ENCODE peak calls at places on chromosomes 5 and 9, in nine cellular contexts. One of them, this sample, is unnamed.
A peak's percentile ranks its signal among the peaks of the same experiment; 100 is the strongest.

GRCh38 chr9:73011346-73011745 is 58.5 kb upstream of the ALDH1A1 start:
- DNase-seq in GM03348: peak; percentile 61
- DNase-seq in stimulated activated CD4-positive, alpha-beta T cell treated with anti-CD3 and anti-CD28 coated beads, Interleukin-15, amount 100 ng/mL, for 1 hour: no peak
- DNase-seq in stromal cell of bone marrow: peak; percentile 87
- DNase-seq in endothelial cell: no peak
- DNase-seq in iris pigment epithelial cell: peak; percentile 7
- DNase-seq in SHP77: no peak
- DNase-seq in right atrium auricular region: no peak
- DNase-seq in activated CD4-positive, CD25-positive, alpha-beta regulatory T cell treated with anti-CD3 and anti-CD28 coated beads, Interleukin-2, amount 50 U/mL, for 72 hours: no peak
- DNase-seq in this sample: peak; percentile 48

GRCh38 chr9:112012026-112012902 is 115.7 kb downstream of the UGCG start:
- DNase-seq in stimulated activated CD4-positive, alpha-beta T cell treated with anti-CD3 and anti-CD28 coated beads, Interleukin-15, amount 100 ng/mL, for 1 hour: no peak
- DNase-seq in iris pigment epithelial cell: peak; percentile 95
- DNase-seq in stromal cell of bone marrow: peak; percentile 93
- DNase-seq in right atrium auricular region: peak; percentile 81
- DNase-seq in SHP77: no peak
- DNase-seq in GM03348: peak; percentile 85
- DNase-seq in endothelial cell: no peak
- DNase-seq in activated CD4-positive, CD25-positive, alpha-beta regulatory T cell treated with anti-CD3 and anti-CD28 coated beads, Interleukin-2, amount 50 U/mL, for 72 hours: no peak
- DNase-seq in this sample: peak; percentile 96

GRCh38 chr5:160021818-160022446 is 13.0 kb downstream of the TTC1 start:
- DNase-seq in SHP77: peak; percentile 24
- DNase-seq in right atrium auricular region: peak; percentile 64
- DNase-seq in stimulated activated CD4-positive, alpha-beta T cell treated with anti-CD3 and anti-CD28 coated beads, Interleukin-15, amount 100 ng/mL, for 1 hour: no peak
- DNase-seq in activated CD4-positive, CD25-positive, alpha-beta regulatory T cell treated with anti-CD3 and anti-CD28 coated beads, Interleukin-2, amount 50 U/mL, for 72 hours: no peak
- DNase-seq in endothelial cell: peak; percentile 73
- DNase-seq in iris pigment epithelial cell: peak; percentile 71
- DNase-seq in GM03348: peak; percentile 75
- DNase-seq in stromal cell of bone marrow: peak; percentile 39
- DNase-seq in this sample: peak; percentile 69

GRCh38 chr5:167763772-167764171 is 527.7 kb upstream of the WWC1 start:
- DNase-seq in right atrium auricular region: no peak
- DNase-seq in iris pigment epithelial cell: peak; percentile 68
- DNase-seq in endothelial cell: no peak
- DNase-seq in activated CD4-positive, CD25-positive, alpha-beta regulatory T cell treated with anti-CD3 and anti-CD28 coated beads, Interleukin-2, amount 50 U/mL, for 72 hours: no peak
- DNase-seq in stimulated activated CD4-positive, alpha-beta T cell treated with anti-CD3 and anti-CD28 coated beads, Interleukin-15, amount 100 ng/mL, for 1 hour: no peak
- DNase-seq in stromal cell of bone marrow: peak; percentile 53
- DNase-seq in GM03348: peak; percentile 58
- DNase-seq in SHP77: no peak
- DNase-seq in this sample: peak; percentile 35

GRCh38 chr5:174083041-174083827 is 37.7 kb downstream of the NSG2 start:
- DNase-seq in stromal cell of bone marrow: no peak
- DNase-seq in SHP77: peak; percentile 67
- DNase-seq in endothelial cell: no peak
- DNase-seq in right atrium auricular region: no peak
- DNase-seq in activated CD4-positive, CD25-positive, alpha-beta regulatory T cell treated with anti-CD3 and anti-CD28 coated beads, Interleukin-2, amount 50 U/mL, for 72 hours: no peak
- DNase-seq in GM03348: no peak
- DNase-seq in stimulated activated CD4-positive, alpha-beta T cell treated with anti-CD3 and anti-CD28 coated beads, Interleukin-15, amount 100 ng/mL, for 1 hour: no peak
- DNase-seq in iris pigment epithelial cell: no peak
- DNase-seq in this sample: no peak

GRCh38 chr5:149392718-149393117 is 13.6 kb upstream of the IL17B start:
- DNase-seq in activated CD4-positive, CD25-positive, alpha-beta regulatory T cell treated with anti-CD3 and anti-CD28 coated beads, Interleukin-2, amount 50 U/mL, for 72 hours: no peak
- DNase-seq in GM03348: no peak
- DNase-seq in iris pigment epithelial cell: peak; percentile 82
- DNase-seq in SHP77: no peak
- DNase-seq in right atrium auricular region: no peak
- DNase-seq in endothelial cell: no peak
- DNase-seq in stimulated activated CD4-positive, alpha-beta T cell treated with anti-CD3 and anti-CD28 coated beads, Interleukin-15, amount 100 ng/mL, for 1 hour: no peak
- DNase-seq in stromal cell of bone marrow: no peak
- DNase-seq in this sample: peak; percentile 59

GRCh38 chr9:38421498-38422211 is 2.6 kb downstream of the IGFBPL1 start:
- DNase-seq in SHP77: no peak
- DNase-seq in stimulated activated CD4-positive, alpha-beta T cell treated with anti-CD3 and anti-CD28 coated beads, Interleukin-15, amount 100 ng/mL, for 1 hour: no peak
- DNase-seq in stromal cell of bone marrow: peak; percentile 31
- DNase-seq in endothelial cell: no peak
- DNase-seq in activated CD4-positive, CD25-positive, alpha-beta regulatory T cell treated with anti-CD3 and anti-CD28 coated beads, Interleukin-2, amount 50 U/mL, for 72 hours: no peak
- DNase-seq in GM03348: no peak
- DNase-seq in iris pigment epithelial cell: no peak
- DNase-seq in right atrium auricular region: no peak
- DNase-seq in this sample: no peak

GRCh38 chr9:21968331-21969010 is 25.7 kb downstream of the CDKN2A start:
- DNase-seq in endothelial cell: peak; percentile 51
- DNase-seq in GM03348: peak; percentile 50
- DNase-seq in SHP77: no peak
- DNase-seq in stimulated activated CD4-positive, alpha-beta T cell treated with anti-CD3 and anti-CD28 coated beads, Interleukin-15, amount 100 ng/mL, for 1 hour: no peak
- DNase-seq in activated CD4-positive, CD25-positive, alpha-beta regulatory T cell treated with anti-CD3 and anti-CD28 coated beads, Interleukin-2, amount 50 U/mL, for 72 hours: no peak
- DNase-seq in stromal cell of bone marrow: no peak
- DNase-seq in iris pigment epithelial cell: peak; percentile 52
- DNase-seq in right atrium auricular region: no peak
- DNase-seq in this sample: no peak

GRCh38 chr9:90860382-90860781 is 58.8 kb downstream of the SYK start:
- DNase-seq in GM03348: no peak
- DNase-seq in SHP77: no peak
- DNase-seq in activated CD4-positive, CD25-positive, alpha-beta regulatory T cell treated with anti-CD3 and anti-CD28 coated beads, Interleukin-2, amount 50 U/mL, for 72 hours: no peak
- DNase-seq in stimulated activated CD4-positive, alpha-beta T cell treated with anti-CD3 and anti-CD28 coated beads, Interleukin-15, amount 100 ng/mL, for 1 hour: no peak
- DNase-seq in right atrium auricular region: no peak
- DNase-seq in stromal cell of bone marrow: no peak
- DNase-seq in iris pigment epithelial cell: no peak
- DNase-seq in endothelial cell: no peak
- DNase-seq in this sample: no peak

GRCh38 chr9:125760537-125760936 is 13.4 kb downstream of the PBX3 start:
- DNase-seq in iris pigment epithelial cell: no peak
- DNase-seq in GM03348: no peak
- DNase-seq in stimulated activated CD4-positive, alpha-beta T cell treated with anti-CD3 and anti-CD28 coated beads, Interleukin-15, amount 100 ng/mL, for 1 hour: no peak
- DNase-seq in SHP77: no peak
- DNase-seq in activated CD4-positive, CD25-positive, alpha-beta regulatory T cell treated with anti-CD3 and anti-CD28 coated beads, Interleukin-2, amount 50 U/mL, for 72 hours: no peak
- DNase-seq in endothelial cell: no peak
- DNase-seq in stromal cell of bone marrow: no peak
- DNase-seq in right atrium auricular region: no peak
- DNase-seq in this sample: no peak

GRCh38 chr9:131679261-131680020 is 60.4 kb downstream of the RAPGEF1 start:
- DNase-seq in iris pigment epithelial cell: peak; percentile 42
- DNase-seq in endothelial cell: no peak
- DNase-seq in stromal cell of bone marrow: no peak
- DNase-seq in SHP77: no peak
- DNase-seq in GM03348: no peak
- DNase-seq in stimulated activated CD4-positive, alpha-beta T cell treated with anti-CD3 and anti-CD28 coated beads, Interleukin-15, amount 100 ng/mL, for 1 hour: no peak
- DNase-seq in activated CD4-positive, CD25-positive, alpha-beta regulatory T cell treated with anti-CD3 and anti-CD28 coated beads, Interleukin-2, amount 50 U/mL, for 72 hours: no peak
- DNase-seq in right atrium auricular region: peak; percentile 53
- DNase-seq in this sample: no peak

GRCh38 chr9:13049223-13049622 is 230.3 kb downstream of the MPDZ start:
- DNase-seq in SHP77: no peak
- DNase-seq in GM03348: no peak
- DNase-seq in activated CD4-positive, CD25-positive, alpha-beta regulatory T cell treated with anti-CD3 and anti-CD28 coated beads, Interleukin-2, amount 50 U/mL, for 72 hours: no peak
- DNase-seq in iris pigment epithelial cell: no peak
- DNase-seq in endothelial cell: no peak
- DNase-seq in stimulated activated CD4-positive, alpha-beta T cell treated with anti-CD3 and anti-CD28 coated beads, Interleukin-15, amount 100 ng/mL, for 1 hour: no peak
- DNase-seq in stromal cell of bone marrow: no peak
- DNase-seq in right atrium auricular region: no peak
- DNase-seq in this sample: no peak

GRCh38 chr5:151615431-151615830 is 24.3 kb upstream of the FAT2 start:
- DNase-seq in right atrium auricular region: no peak
- DNase-seq in SHP77: no peak
- DNase-seq in stimulated activated CD4-positive, alpha-beta T cell treated with anti-CD3 and anti-CD28 coated beads, Interleukin-15, amount 100 ng/mL, for 1 hour: no peak
- DNase-seq in endothelial cell: no peak
- DNase-seq in activated CD4-positive, CD25-positive, alpha-beta regulatory T cell treated with anti-CD3 and anti-CD28 coated beads, Interleukin-2, amount 50 U/mL, for 72 hours: no peak
- DNase-seq in iris pigment epithelial cell: no peak
- DNase-seq in stromal cell of bone marrow: no peak
- DNase-seq in GM03348: no peak
- DNase-seq in this sample: no peak

GRCh38 chr5:113036321-113036720 is 59.7 kb downstream of the DCP2 start:
- DNase-seq in stimulated activated CD4-positive, alpha-beta T cell treated with anti-CD3 and anti-CD28 coated beads, Interleukin-15, amount 100 ng/mL, for 1 hour: no peak
- DNase-seq in right atrium auricular region: no peak
- DNase-seq in SHP77: no peak
- DNase-seq in endothelial cell: no peak
- DNase-seq in activated CD4-positive, CD25-positive, alpha-beta regulatory T cell treated with anti-CD3 and anti-CD28 coated beads, Interleukin-2, amount 50 U/mL, for 72 hours: no peak
- DNase-seq in iris pigment epithelial cell: no peak
- DNase-seq in stromal cell of bone marrow: no peak
- DNase-seq in GM03348: no peak
- DNase-seq in this sample: no peak

GRCh38 chr9:4662989-4663792 is 1.1 kb downstream of the PLPP6 start:
- DNase-seq in SHP77: no peak
- DNase-seq in endothelial cell: no peak
- DNase-seq in stromal cell of bone marrow: no peak
- DNase-seq in stimulated activated CD4-positive, alpha-beta T cell treated with anti-CD3 and anti-CD28 coated beads, Interleukin-15, amount 100 ng/mL, for 1 hour: no peak
- DNase-seq in activated CD4-positive, CD25-positive, alpha-beta regulatory T cell treated with anti-CD3 and anti-CD28 coated beads, Interleukin-2, amount 50 U/mL, for 72 hours: no peak
- DNase-seq in GM03348: no peak
- DNase-seq in iris pigment epithelial cell: peak; percentile 7
- DNase-seq in right atrium auricular region: no peak
- DNase-seq in this sample: no peak